ENCODE peak calls at places on chromosomes 11 and 22, in five cellular contexts. D, X, A, P and T are unnamed samples.

GRCh38 chr11:60971520-60971919 is at the start of gene CD6:
- DNase-seq in X (no peak), P (no peak), D (no peak), A (no peak), T (no peak)

GRCh38 chr11:86869966-86870570 is 69.7 kb downstream of the PRSS23 start:
- DNase-seq in P (peak), X (peak), D (peak), A (peak), T (peak)

GRCh38 chr11:59534676-59535075 is 23.3 kb downstream of the OR4D9 start:
- DNase-seq in P (no peak), X (no peak), D (no peak), A (no peak), T (no peak)

GRCh38 chr11:35077709-35078695 is 61.0 kb upstream of the CD44 start:
- DNase-seq in A (no peak), P (no peak), X (no peak), D (peak), T (no peak)

GRCh38 chr11:111823629-111824028 is 47.8 kb downstream of the ALG9 start:
- DNase-seq in P (no peak), X (no peak), D (no peak), A (no peak), T (no peak)

GRCh38 chr22:24503137-24503850 is 8.2 kb downstream of the UPB1 start:
- DNase-seq in A (peak), P (peak), X (no peak), D (peak), T (peak)

GRCh38 chr11:70203749-70204465 is 811 bp downstream of the FADD start:
- DNase-seq in X (no peak), D (peak), P (peak), A (peak), T (no peak)

GRCh38 chr11:82080160-82080559 is 653.5 kb downstream of the FAM181B start:
- DNase-seq in X (no peak), A (no peak), P (no peak), D (no peak), T (no peak)

DNA sequence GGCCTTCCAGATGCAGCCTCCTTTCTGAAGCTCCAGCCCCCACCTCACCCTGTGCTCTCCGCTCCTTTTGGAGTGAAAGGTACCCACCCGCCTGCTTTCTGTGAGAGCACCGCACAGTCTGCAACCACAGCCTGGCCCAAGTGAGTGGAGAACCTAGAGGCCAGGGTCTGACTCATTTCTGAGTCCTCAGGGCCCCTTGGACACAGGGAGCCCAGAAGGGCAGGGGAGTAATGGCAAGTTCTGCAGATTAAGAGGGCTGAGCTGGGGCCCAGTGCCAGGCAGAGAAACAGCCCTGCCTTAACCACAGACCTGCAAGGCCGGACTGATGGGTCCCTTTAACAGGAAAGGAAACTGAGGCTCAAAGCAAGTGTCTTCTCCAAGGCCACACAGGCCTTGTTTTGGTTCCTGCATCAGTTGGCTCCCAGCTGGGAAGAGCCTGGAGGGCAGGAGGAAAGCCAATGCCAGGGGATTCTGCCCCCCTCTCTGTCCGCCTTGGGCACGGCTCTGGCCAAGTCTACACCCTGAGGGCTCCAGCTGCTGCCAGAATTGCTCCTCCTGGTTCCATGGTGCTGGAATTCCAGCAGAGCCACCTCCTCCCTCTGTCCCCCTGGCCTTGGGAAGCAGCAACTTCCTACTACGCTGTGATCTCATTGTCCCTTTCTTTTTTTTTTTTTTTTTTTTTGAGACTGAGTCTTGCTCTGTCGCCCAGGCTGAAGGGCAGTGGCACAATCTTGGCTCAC is 55.1 kb downstream of the CYTH4 start:
- DNase-seq in P (no peak), D (no peak), A (no peak), X (no peak), T (no peak)
- TF ChIP-seq JUND in P (no peak), D (no peak), A (no peak), X (no peak), T (no peak)

GRCh38 chr22:29925402-29925801 is 42.4 kb downstream of the MTMR3 start:
- DNase-seq in D (no peak), P (no peak), A (no peak), X (no peak), T (no peak)
- TF ChIP-seq JUND in D (no peak), P (no peak), A (no peak), X (no peak), T (no peak)

DNA sequence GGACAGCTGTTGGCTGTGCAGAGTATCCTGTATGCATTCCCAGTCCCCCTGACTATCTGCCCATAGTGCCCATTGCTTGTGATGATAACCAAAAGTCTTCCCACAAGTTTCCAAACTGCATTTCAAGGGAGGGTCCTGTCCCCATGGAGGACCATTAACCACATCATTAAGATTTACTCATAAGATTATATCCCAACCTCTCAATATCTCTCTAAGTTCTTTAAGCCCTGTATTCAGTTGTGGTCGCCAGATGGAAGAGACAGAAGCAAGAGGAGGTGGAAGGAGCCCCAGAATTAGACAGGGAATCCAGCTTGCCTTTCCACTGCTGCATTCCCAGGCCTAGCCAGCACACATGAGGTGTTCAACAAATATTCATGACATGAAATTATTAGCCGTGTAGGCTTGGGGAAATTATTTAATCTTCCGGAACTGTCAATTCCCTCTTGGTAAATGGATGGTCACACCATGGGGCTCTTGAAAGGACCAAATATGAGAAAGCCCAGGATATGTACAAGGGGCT is 42.6 kb upstream of the TIMP3 start:
- DNase-seq in A (no peak), X (no peak), D (no peak), P (no peak), T (no peak)
- TF ChIP-seq JUND in A (no peak), X (no peak), D (no peak), P (no peak), T (no peak)

DNA sequence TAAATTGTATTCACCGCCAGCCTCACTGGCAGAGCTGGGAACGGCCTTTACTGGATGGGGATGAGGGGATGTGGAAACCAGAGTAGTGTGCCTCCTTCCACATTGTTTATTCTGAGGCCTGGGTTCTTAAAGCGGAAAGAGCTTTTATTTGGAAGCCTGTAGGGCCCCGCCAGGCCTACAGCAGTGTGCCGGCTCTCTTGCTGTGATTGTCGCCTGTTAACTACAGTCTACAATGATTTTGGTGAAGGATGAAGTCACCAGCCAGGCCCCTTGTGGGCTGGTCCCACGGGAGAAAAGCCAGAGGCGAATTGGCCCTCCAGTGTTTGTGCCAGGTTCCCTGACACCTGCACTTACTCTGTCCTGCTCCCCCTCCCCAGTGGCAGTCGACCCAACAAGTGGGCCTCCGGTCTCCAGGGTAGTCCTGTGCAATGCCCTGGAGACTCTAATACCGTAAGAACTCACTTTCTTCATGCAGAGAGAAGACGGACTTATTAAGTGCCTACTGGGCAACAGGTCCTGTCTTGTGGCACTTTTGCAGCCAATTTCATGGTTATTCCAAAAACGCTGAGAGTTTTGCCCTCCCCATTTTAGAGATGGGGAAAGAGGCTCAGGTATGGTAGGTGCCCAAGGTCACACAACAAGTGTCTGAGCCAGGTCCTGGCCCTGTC is 1.2 kb downstream of the MICAL2 start:
- DNase-seq in X (no peak), P (no peak), A (no peak), D (no peak), T (no peak)
- TF ChIP-seq JUND in X (no peak), P (no peak), A (no peak), D (no peak), T (no peak)